ENCODE peak calls at places on chromosome 10, in six cellular contexts. I is heart right ventricle; E is T-helper 9 cell; J is naive thymus-derived CD8-positive, alpha-beta T cell; K is psoas muscle; S is AG04450. Q is an unnamed sample.

GRCh38 chr10:103480521-103480920 is 1.5 kb upstream of the CALHM3 start:
- DNase-seq in J (no peak), K (peak; percentile 52), I (no peak), S (no peak), E (no peak), Q (no peak)

GRCh38 chr10:6239213-6239991 is 36.7 kb downstream of the PFKFB3 start:
- DNase-seq in S (peak; percentile 92), K (no peak), E (peak; percentile 31), J (no peak), I (no peak), Q (peak; percentile 96)

GRCh38 chr10:71842856-71843530 is 8.1 kb downstream of the PSAP start:
- DNase-seq in S (no peak), J (no peak), I (no peak), E (no peak), K (no peak), Q (no peak)

GRCh38 chr10:117631276-117632151 is 89.0 kb downstream of the EMX2 start:
- DNase-seq in I (peak; percentile 58), K (peak; percentile 91), J (no peak), S (no peak), E (no peak), Q (no peak)

GRCh38 chr10:92123031-92123450 is 167.8 kb downstream of the CPEB3 start:
- DNase-seq in I (no peak), S (no peak), E (no peak), K (no peak), J (no peak), Q (no peak)

GRCh38 chr10:70106958-70107791 is 25.4 kb downstream of the AIFM2 start:
- DNase-seq in I (no peak), K (no peak), E (no peak), J (no peak), S (no peak), Q (no peak)

GRCh38 chr10:93039721-93040120 is 20.9 kb upstream of the CYP26C1 start:
- DNase-seq in E (no peak), K (no peak), S (no peak), I (no peak), J (no peak), Q (peak; percentile 13)

GRCh38 chr10:34922138-34922537 is 107.0 kb upstream of the PARD3 start:
- DNase-seq in J (no peak), I (no peak), E (no peak), S (no peak), K (no peak), Q (no peak)

GRCh38 chr10:116076616-116077015 is 196.4 kb downstream of the GFRA1 start:
- DNase-seq in J (no peak), S (no peak), K (no peak), E (no peak), I (no peak), Q (no peak)

GRCh38 chr10:132543916-132544743 is 6.5 kb downstream of the INPP5A start:
- DNase-seq in K (peak; percentile 27), S (no peak), J (no peak), I (no peak), E (no peak), Q (no peak)

GRCh38 chr10:132536241-132536963 is 1.2 kb upstream of the INPP5A start:
- DNase-seq in I (no peak), J (no peak), E (no peak), K (peak; percentile 61), S (no peak), Q (no peak)

GRCh38 chr10:53697038-53697437 is 924.5 kb upstream of the MBL2 start:
- DNase-seq in E (no peak), I (no peak), J (no peak), S (no peak), K (no peak), Q (no peak)

GRCh38 chr10:43209651-43210141 is 57.2 kb downstream of the RASGEF1A start:
- DNase-seq in S (no peak), K (peak; percentile 32), I (no peak), E (no peak), J (no peak), Q (no peak)